ENCODE peak calls at places on chromosomes 2 and 18, in five cellular contexts. N is GM12891, P is K562, B is H1, F is HepG2. U is an unnamed sample.

GRCh38 chr2:55839182-55839819 is 84.3 kb downstream of the EFEMP1 start:
- DNase-seq in P (no peak), N (no peak), B (no peak), F (peak; percentile 91), U (no peak)

GRCh38 chr2:105521176-105521575 is 122.3 kb upstream of the FHL2 start:
- DNase-seq in F (peak; percentile 18), B (no peak), N (no peak), P (peak; percentile 23), U (no peak)

GRCh38 chr18:4319738-4320677 is 135.1 kb downstream of the DLGAP1 start:
- DNase-seq in B (no peak), F (no peak), P (no peak), N (no peak), U (no peak)

GRCh38 chr18:58583569-58583968 is 45.3 kb downstream of the ALPK2 start:
- DNase-seq in B (no peak), P (no peak), F (no peak), N (no peak), U (no peak)

GRCh38 chr2:187519419-187520120 is 34.7 kb downstream of the TFPI start:
- DNase-seq in F (no peak), B (peak; percentile 66), P (no peak), N (no peak), U (no peak)

GRCh38 chr2:11631462-11631861 is 38.5 kb downstream of the NTSR2 start:
- DNase-seq in F (no peak), P (no peak), B (no peak), N (no peak), U (no peak)

GRCh38 chr18:49231541-49231940 is 228.9 kb downstream of the DYM start:
- DNase-seq in B (no peak), N (no peak), P (no peak), F (no peak), U (no peak)

GRCh38 chr18:13444430-13445240 is 226.1 kb downstream of the LDLRAD4 start:
- DNase-seq in F (peak; percentile 54), N (no peak), P (no peak), B (no peak), U (no peak)

GRCh38 chr18:3450358-3451107 is 561 bp downstream of the TGIF1 start:
- DNase-seq in P (peak; percentile 30), B (no peak), F (no peak), N (no peak), U (no peak)

GRCh38 chr2:32464441-32464840 is 107.6 kb downstream of the BIRC6 start:
- DNase-seq in P (no peak), F (no peak), N (no peak), B (no peak), U (no peak)

GRCh38 chr18:78506031-78506461 is 473.6 kb upstream of the SALL3 start:
- DNase-seq in F (peak; percentile 12), B (peak; percentile 74), N (no peak), P (no peak), U (no peak)

GRCh38 chr2:181546086-181546485 is 88.9 kb downstream of the ITGA4 start:
- DNase-seq in B (no peak), P (no peak), F (no peak), N (no peak), U (no peak)

GRCh38 chr2:162244559-162245031 is 1.4 kb upstream of the FAP start:
- DNase-seq in P (no peak), B (no peak), F (no peak), N (no peak), U (no peak)

GRCh38 chr2:160294339-160294803 is 94.3 kb upstream of the ITGB6 start:
- DNase-seq in B (no peak), F (no peak), N (no peak), P (no peak), U (no peak)

GRCh38 chr2:220114443-220114842 is 487.0 kb downstream of the SLC4A3 start:
- DNase-seq in B (no peak), F (no peak), N (no peak), P (no peak), U (no peak)

GRCh38 chr18:13305326-13305725 is 86.8 kb downstream of the LDLRAD4 start:
- DNase-seq in B (no peak), N (no peak), P (no peak), F (no peak), U (no peak)

GRCh38 chr2:54226224-54226623 is 29.8 kb downstream of the TSPYL6 start:
- DNase-seq in B (no peak), F (peak; percentile 76), P (no peak), N (no peak), U (no peak)

GRCh38 chr2:127700527-127701192 is 637 bp upstream of the SFT2D3 start:
- DNase-seq in B (peak; percentile 76), N (peak; percentile 67), P (peak; percentile 93), F (peak; percentile 84), U (peak; percentile 70)

GRCh38 chr18:55862693-55863485 is 274.9 kb upstream of the TCF4 start:
- DNase-seq in P (no peak), F (no peak), B (no peak), N (no peak), U (no peak)

GRCh38 chr2:68465081-68465916 is 1.8 kb downstream of the FBXO48 start:
- DNase-seq in N (no peak), F (no peak), B (no peak), P (no peak), U (no peak)

GRCh38 chr2:145751634-145752033 is 1231.7 kb upstream of the ZEB2 start:
- DNase-seq in F (no peak), P (no peak), N (no peak), B (no peak), U (no peak)

DNA sequence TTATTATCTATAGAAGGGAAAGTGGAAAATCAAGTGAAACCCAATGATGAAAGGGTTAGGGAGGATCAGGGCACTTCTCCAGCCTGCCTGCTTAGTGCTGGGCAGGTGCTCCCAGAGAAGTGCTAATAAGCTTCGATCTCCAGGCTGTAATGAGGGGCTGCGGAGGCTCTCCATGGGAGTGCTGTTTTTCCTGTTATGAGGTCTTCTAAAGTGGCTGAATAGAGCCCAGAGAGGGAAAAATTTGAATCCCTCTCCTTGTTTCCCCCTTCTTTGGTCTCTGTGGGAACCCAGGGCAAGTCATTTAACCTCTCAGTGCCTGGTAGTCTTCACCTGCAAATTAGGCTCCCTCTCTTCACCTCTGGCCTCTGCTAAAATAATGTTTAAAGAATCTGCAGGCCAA is 351.7 kb upstream of the DCC start:
- DNase-seq in F (no peak), P (no peak), N (no peak), B (no peak), U (no peak)
- TF ChIP-seq TAF1 in F (no peak), P (no peak), N (no peak), B (no peak), U (no peak)

GRCh38 chr2:10269711-10270610 is 32.7 kb upstream of the HPCAL1 start:
- DNase-seq in P (no peak), B (no peak), N (no peak), F (no peak), U (no peak)
- TF ChIP-seq POLR2A in P (no peak), B (no peak), N (no peak), F (no peak), U (no peak)

GRCh38 chr2:232597362-232598079 is 35.9 kb upstream of the EFHD1 start:
- DNase-seq in P (no peak), N (no peak), B (no peak), F (no peak), U (no peak)

GRCh38 chr2:232593931-232594330 is 39.5 kb upstream of the EFHD1 start:
- DNase-seq in F (no peak), B (no peak), N (no peak), P (no peak), U (no peak)

GRCh38 chr2:232588680-232589585 is 38.4 kb downstream of the EIF4E2 start:
- DNase-seq in P (no peak), N (no peak), F (no peak), B (no peak), U (no peak)

GRCh38 chr2:232588031-232588430 is 37.5 kb downstream of the EIF4E2 start:
- DNase-seq in N (no peak), F (no peak), B (no peak), P (no peak), U (no peak)

GRCh38 chr2:232592687-232593407 is 40.6 kb upstream of the EFHD1 start:
- DNase-seq in P (no peak), F (peak; percentile 29), B (no peak), N (no peak), U (no peak)
- TF ChIP-seq POLR2AphosphoS5 in P (no peak), F (no peak), B (no peak), N (no peak), U (no peak)

DNA sequence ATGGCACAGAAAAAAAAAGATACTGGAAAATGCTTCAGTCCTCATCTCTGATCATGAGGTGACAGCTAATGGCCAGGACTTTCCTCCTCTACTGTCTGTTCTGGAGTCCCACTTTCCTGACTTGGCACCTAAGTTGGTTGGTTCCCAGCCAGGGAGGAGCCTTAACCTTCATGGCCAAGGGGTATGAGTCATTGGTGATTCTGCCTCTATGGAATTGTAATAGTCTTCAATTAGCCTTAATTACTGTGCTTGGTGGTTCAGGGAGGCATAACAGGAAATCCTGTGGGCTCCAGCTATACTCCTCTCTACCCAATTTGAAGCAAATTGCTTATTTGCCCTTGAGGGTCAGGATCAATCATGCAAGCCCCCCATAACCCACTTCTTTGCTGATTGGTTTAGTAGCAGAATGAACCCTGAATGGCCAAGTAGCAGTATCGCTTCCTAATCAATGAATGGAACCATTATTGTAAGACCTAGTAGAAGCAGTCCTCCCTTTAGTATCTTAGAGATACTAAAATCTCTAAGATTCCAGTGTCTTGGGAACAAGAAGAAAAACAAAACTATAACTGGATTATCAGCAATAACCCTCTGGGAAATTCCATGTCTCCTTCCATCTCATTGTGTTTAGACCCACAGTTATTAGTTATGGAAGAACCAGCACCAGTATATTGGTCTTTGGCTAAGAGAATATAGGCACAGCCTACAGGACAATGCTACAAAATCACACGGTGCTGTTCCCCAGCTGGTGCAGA is 109.0 kb downstream of the COL6A3 start:
- DNase-seq in P (no peak), N (no peak), F (no peak), B (no peak), U (no peak)
- TF ChIP-seq TAF1 in P (no peak), N (no peak), F (no peak), B (no peak), U (no peak)

U was measured in GM12892.